ENCODE peak calls at places on chromosome 11, in five cellular contexts. A is kidney, S is cardiac fibroblast, W is IMR-90, X is astrocyte. M is an unnamed sample.

GRCh38 chr11:11038339-11039248 is 180.7 kb upstream of the ZBED5 start:
- DNase-seq in W (no peak), A (no peak), S (no peak), X (no peak), M (no peak)

GRCh38 chr11:13834463-13834862 is 128.1 kb upstream of the SPON1 start:
- DNase-seq in X (no peak), W (no peak), A (no peak), S (no peak), M (no peak)

GRCh38 chr11:76524919-76525318 is 80.1 kb downstream of the EMSY start:
- DNase-seq in X (peak), A (no peak), S (peak), W (peak), M (no peak)

GRCh38 chr11:22725079-22725478 is 58.7 kb downstream of the GAS2 start:
- DNase-seq in W (peak), S (no peak), A (no peak), X (peak), M (no peak)

GRCh38 chr11:13247606-13248320 is 29.8 kb upstream of the BMAL1 start:
- DNase-seq in A (no peak), X (no peak), S (no peak), W (no peak), M (no peak)

GRCh38 chr11:110069158-110069737 is 23.9 kb upstream of the ZC3H12C start:
- DNase-seq in S (peak), A (no peak), W (peak), X (peak), M (no peak)

GRCh38 chr11:19164230-19164855 is 37.4 kb downstream of the CSRP3 start:
- DNase-seq in A (no peak), W (no peak), S (no peak), X (no peak), M (no peak)

GRCh38 chr11:66332371-66333219 is 3.6 kb downstream of the RIN1 start:
- DNase-seq in W (no peak), X (no peak), A (peak), S (no peak), M (no peak)

GRCh38 chr11:102551188-102551781 is 20.7 kb upstream of the MMP7 start:
- DNase-seq in A (no peak), S (no peak), X (no peak), W (no peak), M (no peak)

GRCh38 chr11:1437500-1437899 is 47.8 kb downstream of the BRSK2 start:
- DNase-seq in A (no peak), X (peak), W (peak), S (peak), M (peak)

GRCh38 chr11:134333312-134333711 is 1.5 kb downstream of the GLB1L2 start:
- DNase-seq in A (no peak), W (no peak), X (no peak), S (no peak), M (no peak)

GRCh38 chr11:100981196-100981824 is 148.3 kb downstream of the PGR start:
- DNase-seq in S (no peak), A (no peak), W (no peak), X (no peak), M (no peak)

GRCh38 chr11:441418-442274 is at the start of gene ANO9:
- DNase-seq in S (no peak), W (no peak), X (no peak), A (peak), M (no peak)

GRCh38 chr11:12797996-12798395 is 123.8 kb downstream of the TEAD1 start:
- DNase-seq in W (no peak), S (no peak), X (no peak), A (no peak), M (no peak)

GRCh38 chr11:70067591-70068341 is 10.4 kb upstream of the ANO1 start:
- DNase-seq in W (no peak), A (no peak), X (no peak), S (no peak), M (no peak)

GRCh38 chr11:2884424-2884815 is 1.2 kb downstream of the CDKN1C start:
- DNase-seq in X (no peak), W (no peak), S (no peak), A (peak), M (no peak)

GRCh38 chr11:3894128-3894731 is 38.8 kb downstream of the STIM1 start:
- DNase-seq in X (no peak), W (peak), S (peak), A (peak), M (no peak)

DNA sequence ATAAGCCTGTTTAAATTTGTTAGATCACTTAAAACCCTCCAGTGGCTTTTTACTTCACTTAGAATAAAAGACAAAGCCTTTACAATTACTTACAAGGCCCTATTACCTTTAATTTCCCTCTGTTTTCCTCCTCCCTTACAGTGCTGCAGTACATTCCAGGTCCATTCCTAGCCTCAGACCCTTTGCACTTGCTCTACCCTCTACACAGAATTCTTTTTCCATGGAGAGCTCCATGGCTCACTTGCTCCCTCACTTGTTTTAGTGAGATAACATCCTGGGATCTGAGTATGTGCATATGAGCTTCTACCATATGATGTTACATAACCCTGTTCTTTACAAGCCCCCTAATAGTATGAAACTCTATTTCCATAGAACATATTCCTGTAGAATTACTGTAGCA is 24.4 kb downstream of the ZNF214 start:
- DNase-seq in W (no peak), S (no peak), A (no peak), X (no peak), M (no peak)
- H3K4me3 ChIP-seq in W (no peak), S (no peak), A (no peak), X (no peak), M (no peak)

DNA sequence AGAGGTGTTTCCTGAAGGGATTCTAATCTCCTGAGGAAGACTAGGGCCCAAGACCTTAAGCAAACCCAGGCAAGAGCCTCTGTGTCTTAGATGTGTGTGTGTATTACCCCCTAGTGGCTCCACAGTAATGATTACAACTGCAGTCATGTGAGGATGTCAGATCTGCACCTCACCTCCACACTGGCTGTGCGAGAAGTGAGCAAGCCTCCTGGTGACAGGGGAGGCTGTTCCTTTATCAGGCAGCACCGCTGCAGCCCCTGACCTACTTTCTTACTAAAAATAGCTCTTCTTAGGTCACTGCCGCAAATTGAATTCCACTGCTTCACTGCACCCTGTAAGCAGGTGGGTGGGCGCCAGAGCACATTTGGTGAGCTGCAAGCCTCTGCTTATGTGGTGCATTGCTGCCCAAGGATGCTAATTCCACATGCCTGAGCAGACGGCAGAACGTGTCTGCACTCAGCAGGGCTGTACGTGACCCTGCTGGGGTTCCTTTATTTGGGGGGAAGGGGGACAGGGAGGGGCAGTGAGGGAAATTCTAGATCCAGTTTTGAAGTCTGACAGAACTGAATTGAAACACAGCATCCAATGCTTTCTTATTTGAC is 112.4 kb downstream of the KCNC1 start:
- DNase-seq in X (peak), W (peak), A (no peak), S (peak), M (no peak)
- TF ChIP-seq CTCF in X (peak), W (peak), A (peak), S (peak), M (peak)

DNA sequence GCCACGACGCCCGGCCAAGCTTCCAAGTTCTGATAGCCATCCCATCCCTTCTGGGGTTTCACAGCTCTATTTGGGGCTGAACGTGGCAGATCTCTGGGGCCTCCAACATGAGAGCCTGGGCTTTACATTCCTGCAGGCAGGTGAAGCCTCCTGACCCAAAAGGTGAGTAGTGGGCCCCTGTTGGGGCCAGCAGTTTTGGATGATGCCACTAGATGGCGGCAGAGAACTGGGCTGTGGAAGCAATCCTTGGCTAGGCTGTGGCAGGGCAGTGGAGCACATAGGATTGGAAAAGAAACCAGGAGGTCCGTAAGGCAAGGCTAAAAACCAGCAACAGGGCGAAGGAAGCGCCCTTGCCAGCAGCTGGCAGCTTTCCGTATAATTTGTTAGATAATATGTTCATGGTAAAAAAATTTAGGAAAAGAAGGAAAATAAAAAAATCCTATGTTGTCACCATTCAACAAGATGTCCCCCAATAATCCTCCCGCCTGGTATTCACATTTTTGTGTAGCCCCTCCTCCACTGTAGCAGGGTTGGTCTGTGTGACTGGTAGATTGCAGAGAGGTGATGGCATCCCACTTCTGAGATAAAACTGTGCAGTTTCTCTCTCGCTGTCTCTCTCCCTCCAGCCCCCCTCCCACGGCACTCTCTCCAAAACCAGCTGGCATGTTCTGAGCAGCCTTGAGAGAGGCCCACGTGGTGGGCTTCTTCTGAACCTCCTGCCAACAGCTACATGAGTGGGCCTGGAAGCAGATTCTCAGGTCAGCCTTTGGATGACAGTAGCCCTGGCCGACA is 43.6 kb upstream of the OR4B1 start:
- DNase-seq in X (peak), A (peak), W (peak), S (peak), M (no peak)
- H3K4me3 ChIP-seq in X (no peak), A (no peak), W (no peak), S (no peak), M (no peak)

GRCh38 chr11:35809561-35809960 is 134.3 kb upstream of the LDLRAD3 start:
- DNase-seq in S (no peak), X (no peak), A (no peak), W (no peak), M (no peak)
- TF ChIP-seq CTCF in S (no peak), X (no peak), A (no peak), W (no peak), M (no peak)

GRCh38 chr11:62444271-62444833 is 25.5 kb downstream of the SCGB1A1 start:
- DNase-seq in X (peak), A (peak), S (peak), W (peak), M (no peak)

GRCh38 chr11:62446091-62446490 is 27.3 kb downstream of the SCGB1A1 start:
- DNase-seq in S (no peak), W (no peak), A (no peak), X (no peak), M (no peak)

GRCh38 chr11:62445314-62445740 is 26.5 kb downstream of the SCGB1A1 start:
- DNase-seq in W (peak), S (peak), A (no peak), X (peak), M (no peak)

GRCh38 chr11:62444835-62445234 is 26.0 kb downstream of the SCGB1A1 start:
- DNase-seq in X (no peak), W (no peak), S (no peak), A (no peak), M (no peak)

GRCh38 chr11:62443390-62444201 is 24.8 kb downstream of the SCGB1A1 start:
- DNase-seq in A (no peak), W (no peak), S (no peak), X (no peak), M (no peak)
- H3K4me3 ChIP-seq in A (no peak), W (no peak), S (peak), X (peak), M (peak)

GRCh38 chr11:119681537-119681936 is 47.5 kb downstream of the NECTIN1 start:
- DNase-seq in W (no peak), A (no peak), S (no peak), X (no peak), M (no peak)
- TF ChIP-seq CTCF in W (no peak), A (no peak), S (peak), X (peak), M (no peak)

GRCh38 chr11:33832676-33833075 is 58.4 kb upstream of the FBXO3 start:
- DNase-seq in A (no peak), X (no peak), W (no peak), S (no peak), M (no peak)
- H3K4me3 ChIP-seq in A (no peak), X (no peak), W (no peak), S (no peak), M (no peak)

GRCh38 chr11:132186699-132187098 is 816.3 kb downstream of the NTM start:
- DNase-seq in W (no peak), X (no peak), A (no peak), S (no peak), M (no peak)
- TF ChIP-seq CTCF in W (no peak), X (peak), A (no peak), S (peak), M (no peak)

GRCh38 chr11:73333173-73333572 is 25.1 kb downstream of the ARHGEF17 start:
- DNase-seq in A (no peak), W (no peak), S (no peak), X (no peak), M (no peak)

GRCh38 chr11:73331138-73331916 is 23.3 kb downstream of the ARHGEF17 start:
- DNase-seq in X (no peak), S (no peak), A (peak), W (peak), M (no peak)

GRCh38 chr11:73335204-73335923 is 27.3 kb downstream of the ARHGEF17 start:
- DNase-seq in S (peak), X (no peak), W (peak), A (peak), M (no peak)

GRCh38 chr11:73333626-73334199 is 25.6 kb downstream of the ARHGEF17 start:
- DNase-seq in S (no peak), A (no peak), X (no peak), W (no peak), M (no peak)

DNA sequence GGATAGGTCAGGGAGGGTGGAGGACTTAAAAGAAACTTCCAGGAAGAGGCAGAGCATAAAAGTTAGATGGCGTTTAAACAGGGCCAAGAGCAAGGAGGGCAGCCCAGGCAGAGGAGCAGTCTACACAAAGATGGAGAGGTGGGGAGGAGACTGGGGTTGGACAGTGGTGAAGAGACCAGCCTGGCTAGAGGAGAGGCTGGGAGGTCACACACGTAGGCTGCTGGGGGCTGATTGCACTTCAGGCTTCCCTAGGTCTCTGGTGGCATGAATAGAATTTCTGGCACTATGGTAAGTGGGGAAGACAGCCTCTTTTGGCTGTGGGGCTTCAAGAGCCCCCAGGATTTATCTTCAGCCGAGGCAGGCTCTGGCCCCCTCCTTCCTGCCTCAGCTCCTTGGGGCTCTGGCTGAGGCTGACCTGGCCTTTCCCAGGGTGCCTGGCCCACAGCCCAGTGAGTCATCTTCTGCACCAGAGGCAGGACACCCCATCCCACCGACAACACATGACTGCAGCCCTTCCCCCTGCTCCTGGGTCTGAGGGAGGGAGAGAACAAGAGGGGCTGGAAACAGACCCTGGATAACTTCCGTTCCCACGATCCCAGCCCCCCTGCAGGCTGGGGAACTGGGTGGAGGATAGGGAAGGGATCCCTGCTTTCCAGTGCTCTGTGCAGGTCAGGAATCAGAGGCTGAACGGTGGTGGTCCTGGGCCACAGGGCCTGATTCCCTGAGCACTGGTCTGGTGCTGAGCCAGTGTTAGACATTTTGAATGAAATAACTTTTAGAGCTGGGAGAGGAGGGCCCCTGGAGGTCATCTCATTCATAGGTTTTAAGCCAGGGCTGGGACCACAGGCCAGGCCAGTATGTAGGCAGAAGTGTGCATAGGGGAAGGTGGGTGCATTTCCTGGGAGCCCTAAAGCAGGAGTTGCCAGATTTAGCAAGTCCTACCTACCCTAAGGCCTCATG is 26.4 kb downstream of the ARHGEF17 start:
- DNase-seq in A (peak), S (peak), W (peak), X (peak), M (no peak)
- H3K4me3 ChIP-seq in A (no peak), S (no peak), W (no peak), X (no peak), M (no peak)

GRCh38 chr11:40514124-40514523 is 945.3 kb downstream of the LRRC4C start:
- DNase-seq in S (no peak), A (no peak), X (peak), W (no peak), M (no peak)
- TF ChIP-seq CTCF in S (no peak), A (peak), X (no peak), W (no peak), M (no peak)

M was measured in AG04449.